ENCODE peak calls at places on chromosomes 3 and 15, in eight cellular contexts. N is suprapubic skin; V is coronary artery; X is tibial nerve; U is CD8-positive, alpha-beta T cell; R is transverse colon; E is heart right ventricle; G is foreskin fibroblast. Y is an unnamed sample.

GRCh38 chr3:85576091-85576690 is 617.4 kb downstream of the CADM2 start:
- DNase-seq in N (no peak), V (no peak), X (peak), U (peak), R (peak), E (peak), G (peak), Y (no peak)

GRCh38 chr3:119240101-119240581 is 537 bp downstream of the B4GALT4 start:
- DNase-seq in N (no peak), V (no peak), X (no peak), U (no peak), R (peak), E (peak), G (no peak), Y (no peak)

GRCh38 chr3:195886181-195887141 is 21.9 kb downstream of the TNK2 start:
- DNase-seq in N (no peak), V (no peak), X (no peak), U (no peak), R (no peak), E (peak), G (no peak), Y (no peak)

GRCh38 chr15:74793135-74794028 is 11.5 kb downstream of the CSK start:
- DNase-seq in N (no peak), V (no peak), X (no peak), U (peak), R (peak), E (no peak), G (no peak), Y (no peak)

GRCh38 chr15:50828610-50829206 is 63.2 kb upstream of the SPPL2A start:
- DNase-seq in N (no peak), V (no peak), X (no peak), U (no peak), R (peak), E (no peak), G (peak), Y (no peak)

GRCh38 chr15:50881121-50882048 is 27.1 kb upstream of the AP4E1 start:
- DNase-seq in N (no peak), V (no peak), X (no peak), U (no peak), R (no peak), E (no peak), G (no peak), Y (no peak)

GRCh38 chr3:81643721-81644120 is 117.7 kb downstream of the GBE1 start:
- DNase-seq in N (no peak), V (no peak), X (no peak), U (no peak), R (peak), E (no peak), G (no peak), Y (peak)

GRCh38 chr3:61866143-61866542 is 304.8 kb downstream of the PTPRG start:
- DNase-seq in N (no peak), V (no peak), X (no peak), U (no peak), R (no peak), E (no peak), G (no peak), Y (no peak)

GRCh38 chr15:68580026-68580882 is 1.5 kb downstream of the CORO2B start:
- DNase-seq in N (no peak), V (no peak), X (no peak), U (no peak), R (no peak), E (peak), G (no peak), Y (no peak)

GRCh38 chr15:68578175-68578959 is 426 bp upstream of the CORO2B start:
- DNase-seq in N (peak), V (peak), X (peak), U (peak), R (peak), E (peak), G (peak), Y (no peak)

GRCh38 chr15:68581725-68582124 is 2.9 kb downstream of the CORO2B start:
- DNase-seq in N (no peak), V (no peak), X (no peak), U (no peak), R (no peak), E (no peak), G (no peak), Y (no peak)

GRCh38 chr15:68580883-68581155 is 2.0 kb downstream of the CORO2B start:
- DNase-seq in N (no peak), V (no peak), X (no peak), U (no peak), R (no peak), E (no peak), G (no peak), Y (no peak)

GRCh38 chr15:68578960-68579935 is at the start of gene CORO2B:
- DNase-seq in N (no peak), V (no peak), X (no peak), U (no peak), R (no peak), E (peak), G (peak), Y (no peak)
- TF ChIP-seq CTCF in N (no peak), V (no peak), X (no peak), U (no peak), R (no peak), E (no peak), G (no peak), Y (no peak)

GRCh38 chr15:90552929-90553211 is 23.1 kb downstream of the CRTC3 start:
- DNase-seq in N (no peak), V (no peak), X (no peak), U (no peak), R (no peak), E (no peak), G (no peak), Y (no peak)
- H3K4me3 ChIP-seq in N (no peak), V (peak), X (peak), U (no peak), R (no peak), E (no peak), G (no peak), Y (no peak)

GRCh38 chr15:48409623-48410022 is 78.4 kb downstream of the DUT start:
- DNase-seq in N (no peak), V (no peak), X (no peak), U (no peak), R (no peak), E (no peak), G (no peak), Y (no peak)

GRCh38 chr15:48406240-48406891 is 75.1 kb downstream of the DUT start:
- DNase-seq in N (no peak), V (no peak), X (no peak), U (no peak), R (no peak), E (no peak), G (no peak), Y (no peak)

GRCh38 chr15:48408337-48408736 is 77.1 kb downstream of the DUT start:
- DNase-seq in N (no peak), V (no peak), X (no peak), U (no peak), R (no peak), E (no peak), G (no peak), Y (no peak)

GRCh38 chr15:48402778-48403177 is 71.5 kb downstream of the DUT start:
- DNase-seq in N (no peak), V (no peak), X (no peak), U (no peak), R (no peak), E (no peak), G (no peak), Y (no peak)

DNA sequence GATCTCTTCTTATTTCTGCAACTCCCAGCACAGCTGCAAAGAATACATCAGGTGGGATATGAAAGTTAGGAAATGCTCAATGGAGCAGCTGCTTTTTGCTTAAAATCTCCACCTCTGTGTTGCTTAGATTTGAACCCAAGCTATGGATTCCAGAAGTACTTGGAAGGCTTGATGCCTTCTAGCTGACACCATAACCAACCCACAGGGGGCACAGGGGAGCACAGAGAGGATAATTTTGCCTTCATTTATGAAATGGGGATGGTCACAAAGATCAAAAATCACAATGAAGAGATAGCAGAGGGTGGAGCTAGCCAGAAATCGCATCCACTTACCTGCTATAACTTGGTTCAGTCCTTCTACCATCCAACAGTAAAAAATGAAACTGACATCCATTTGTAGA is 75.7 kb downstream of the DUT start:
- DNase-seq in N (no peak), V (no peak), X (no peak), U (no peak), R (no peak), E (no peak), G (no peak), Y (no peak)
- TF ChIP-seq CTCF in N (no peak), V (no peak), X (no peak), U (no peak), R (no peak), E (no peak), G (peak), Y (no peak)

GRCh38 chr15:65305144-65305758 is 774 bp downstream of the RNU5B-1 start:
- DNase-seq in N (no peak), V (no peak), X (no peak), U (no peak), R (no peak), E (no peak), G (no peak), Y (no peak)
- H3K4me3 ChIP-seq in N (peak), V (peak), X (peak), U (peak), R (peak), E (peak), G (no peak), Y (peak)

DNA sequence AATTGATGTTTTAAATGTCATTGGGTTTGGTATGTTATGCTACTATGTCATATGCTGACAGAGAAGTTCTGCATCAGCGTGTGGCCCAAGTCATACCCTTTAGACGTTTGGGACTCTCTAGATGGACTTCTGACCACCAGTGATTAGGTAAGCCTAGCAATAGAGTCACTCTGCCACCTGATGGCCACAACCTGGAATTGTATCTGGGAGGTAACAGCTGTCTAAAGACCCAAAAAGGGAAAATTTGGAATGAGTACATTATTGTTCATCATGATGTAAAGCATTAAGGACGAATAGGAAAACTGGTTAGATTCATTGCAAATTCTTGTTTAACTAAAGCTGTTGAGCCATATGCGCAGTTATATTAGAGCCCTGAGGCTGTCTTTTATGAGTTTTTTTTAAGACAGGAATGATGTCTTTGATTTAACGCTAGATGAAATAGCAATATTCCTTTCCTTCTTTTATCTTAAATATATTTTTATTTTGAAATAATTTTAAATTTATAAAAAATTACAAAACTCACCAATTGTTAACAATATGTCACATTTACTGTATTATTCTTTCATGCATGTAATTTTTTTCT is 63.6 kb downstream of the FAM81A start:
- DNase-seq in N (no peak), V (no peak), X (no peak), U (no peak), R (peak), E (no peak), G (peak), Y (no peak)
- TF ChIP-seq CTCF in N (peak), V (no peak), X (no peak), U (no peak), R (peak), E (peak), G (peak), Y (peak)